ENCODE peak calls at places on chromosome 14, in seven cellular contexts. One of them, this sample, is unnamed.

GRCh38 chr14:100567009-100567876 is 20.0 kb downstream of the BEGAIN start:
- DNase-seq in lower lobe of right lung: no peak
- DNase-seq in astrocyte of the spinal cord: no peak
- DNase-seq in esophagus muscularis mucosa: no peak
- DNase-seq in uterus: no peak
- DNase-seq in CD4-positive, CD25-positive, alpha-beta regulatory T cell: no peak
- DNase-seq in lung: no peak
- DNase-seq in this sample: no peak

GRCh38 chr14:33839193-33840076 is 111.4 kb downstream of the EGLN3 start:
- DNase-seq in lower lobe of right lung: peak; percentile 45
- DNase-seq in astrocyte of the spinal cord: peak; percentile 52
- DNase-seq in esophagus muscularis mucosa: peak; percentile 91
- DNase-seq in uterus: peak; percentile 62
- DNase-seq in CD4-positive, CD25-positive, alpha-beta regulatory T cell: no peak
- DNase-seq in lung: peak; percentile 42
- DNase-seq in this sample: no peak

GRCh38 chr14:100048786-100049185 is 16.4 kb upstream of the EVL start:
- DNase-seq in lower lobe of right lung: no peak
- DNase-seq in astrocyte of the spinal cord: no peak
- DNase-seq in esophagus muscularis mucosa: no peak
- DNase-seq in uterus: no peak
- DNase-seq in CD4-positive, CD25-positive, alpha-beta regulatory T cell: no peak
- DNase-seq in lung: no peak
- DNase-seq in this sample: no peak

GRCh38 chr14:58488550-58488949 is 61.0 kb downstream of the KIAA0586 start:
- DNase-seq in lower lobe of right lung: no peak
- DNase-seq in astrocyte of the spinal cord: peak; percentile 48
- DNase-seq in esophagus muscularis mucosa: no peak
- DNase-seq in uterus: no peak
- DNase-seq in CD4-positive, CD25-positive, alpha-beta regulatory T cell: no peak
- DNase-seq in lung: no peak
- DNase-seq in this sample: peak; percentile 35

GRCh38 chr14:100732766-100733100 is 6.0 kb downstream of the DLK1 start:
- DNase-seq in lower lobe of right lung: no peak
- DNase-seq in astrocyte of the spinal cord: no peak
- DNase-seq in esophagus muscularis mucosa: no peak
- DNase-seq in uterus: no peak
- DNase-seq in CD4-positive, CD25-positive, alpha-beta regulatory T cell: no peak
- DNase-seq in lung: no peak
- DNase-seq in this sample: no peak

GRCh38 chr14:51513933-51514332 is 137.8 kb upstream of the FRMD6 start:
- DNase-seq in lower lobe of right lung: no peak
- DNase-seq in astrocyte of the spinal cord: no peak
- DNase-seq in esophagus muscularis mucosa: no peak
- DNase-seq in uterus: no peak
- DNase-seq in CD4-positive, CD25-positive, alpha-beta regulatory T cell: no peak
- DNase-seq in lung: no peak
- DNase-seq in this sample: no peak

GRCh38 chr14:84804498-84805294 is 725.2 kb upstream of the FLRT2 start:
- DNase-seq in lower lobe of right lung: no peak
- DNase-seq in astrocyte of the spinal cord: no peak
- DNase-seq in esophagus muscularis mucosa: no peak
- DNase-seq in uterus: no peak
- DNase-seq in CD4-positive, CD25-positive, alpha-beta regulatory T cell: no peak
- DNase-seq in lung: no peak
- DNase-seq in this sample: no peak

GRCh38 chr14:24943024-24943423 is 106.9 kb downstream of the STXBP6 start:
- DNase-seq in lower lobe of right lung: no peak
- DNase-seq in astrocyte of the spinal cord: no peak
- DNase-seq in esophagus muscularis mucosa: no peak
- DNase-seq in uterus: peak; percentile 47
- DNase-seq in CD4-positive, CD25-positive, alpha-beta regulatory T cell: no peak
- DNase-seq in lung: no peak
- DNase-seq in this sample: no peak

GRCh38 chr14:36057452-36058142 is 118.9 kb downstream of the PTCSC3 start:
- DNase-seq in lower lobe of right lung: no peak
- DNase-seq in astrocyte of the spinal cord: peak; percentile 21
- DNase-seq in esophagus muscularis mucosa: no peak
- DNase-seq in uterus: no peak
- DNase-seq in CD4-positive, CD25-positive, alpha-beta regulatory T cell: no peak
- DNase-seq in lung: no peak
- DNase-seq in this sample: peak; percentile 55

GRCh38 chr14:102081231-102082080 is 5.4 kb downstream of the HSP90AA1 start:
- DNase-seq in lower lobe of right lung: no peak
- DNase-seq in astrocyte of the spinal cord: no peak
- DNase-seq in esophagus muscularis mucosa: no peak
- DNase-seq in uterus: no peak
- DNase-seq in CD4-positive, CD25-positive, alpha-beta regulatory T cell: no peak
- DNase-seq in lung: no peak
- DNase-seq in this sample: no peak
- H3K4me3 ChIP-seq in lower lobe of right lung: no peak overlapping the region
- H3K4me3 ChIP-seq in astrocyte of the spinal cord: no peak overlapping the region
- H3K4me3 ChIP-seq in esophagus muscularis mucosa: no peak overlapping the region
- H3K4me3 ChIP-seq in uterus: no peak overlapping the region
- H3K4me3 ChIP-seq in CD4-positive, CD25-positive, alpha-beta regulatory T cell: no peak overlapping the region
- H3K4me3 ChIP-seq in lung: no peak overlapping the region
- H3K4me3 ChIP-seq in this sample: no peak overlapping the region

DNA sequence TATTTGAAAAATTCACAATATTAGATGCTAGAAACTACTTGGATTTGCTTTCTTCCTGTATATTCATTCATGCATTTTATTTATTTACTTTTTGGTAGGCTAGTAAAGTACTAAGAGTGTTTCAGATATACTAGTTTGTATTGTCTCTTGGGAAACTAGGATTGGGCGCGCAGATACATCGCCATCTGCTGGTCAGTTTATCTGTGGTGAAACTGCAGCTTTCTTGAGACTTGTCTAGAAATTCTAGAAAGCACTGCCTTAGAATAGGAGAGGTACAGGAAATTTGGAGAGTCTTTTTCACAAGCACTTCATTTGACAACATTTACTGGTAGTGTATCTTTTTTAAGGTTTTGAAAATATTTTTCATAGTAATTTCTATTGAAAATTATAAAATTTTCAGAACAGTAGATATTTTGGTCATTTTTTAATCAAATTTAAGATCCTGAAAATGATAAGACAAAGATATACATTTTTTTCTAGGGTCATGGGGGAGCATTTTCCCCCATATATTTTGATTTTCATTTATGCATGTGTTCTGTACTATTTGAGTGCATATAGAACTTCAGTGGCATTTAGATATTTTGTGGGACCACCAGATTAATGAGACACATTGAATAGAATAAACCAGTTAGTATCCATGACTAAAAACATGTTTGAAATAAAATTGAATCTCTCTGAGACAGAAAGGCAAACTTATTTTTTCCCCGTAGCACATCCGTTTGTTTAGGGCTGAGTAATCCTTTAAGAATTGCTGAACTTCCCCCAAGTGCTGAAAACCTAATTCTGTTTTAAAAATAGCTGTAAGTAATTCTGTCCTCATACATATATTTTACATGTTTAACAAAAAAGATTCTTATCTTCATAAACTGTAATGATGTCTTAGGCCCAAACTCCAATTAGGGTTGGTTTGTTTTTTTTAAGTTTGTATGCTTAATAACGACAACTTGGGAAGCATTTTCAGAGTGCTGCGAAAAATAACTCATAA is 44.5 kb downstream of the SLC38A6 start:
- DNase-seq in lower lobe of right lung: no peak
- DNase-seq in astrocyte of the spinal cord: peak; percentile 82
- DNase-seq in esophagus muscularis mucosa: no peak
- DNase-seq in uterus: peak; percentile 50
- DNase-seq in CD4-positive, CD25-positive, alpha-beta regulatory T cell: peak; percentile 48
- DNase-seq in lung: peak; percentile 45
- DNase-seq in this sample: peak; percentile 29
- H3K4me3 ChIP-seq in lower lobe of right lung: no peak overlapping the region
- H3K4me3 ChIP-seq in astrocyte of the spinal cord: no peak overlapping the region
- H3K4me3 ChIP-seq in esophagus muscularis mucosa: no peak overlapping the region
- H3K4me3 ChIP-seq in uterus: no peak overlapping the region
- H3K4me3 ChIP-seq in CD4-positive, CD25-positive, alpha-beta regulatory T cell: no peak overlapping the region
- H3K4me3 ChIP-seq in lung: no peak overlapping the region
- H3K4me3 ChIP-seq in this sample: no peak overlapping the region

DNA sequence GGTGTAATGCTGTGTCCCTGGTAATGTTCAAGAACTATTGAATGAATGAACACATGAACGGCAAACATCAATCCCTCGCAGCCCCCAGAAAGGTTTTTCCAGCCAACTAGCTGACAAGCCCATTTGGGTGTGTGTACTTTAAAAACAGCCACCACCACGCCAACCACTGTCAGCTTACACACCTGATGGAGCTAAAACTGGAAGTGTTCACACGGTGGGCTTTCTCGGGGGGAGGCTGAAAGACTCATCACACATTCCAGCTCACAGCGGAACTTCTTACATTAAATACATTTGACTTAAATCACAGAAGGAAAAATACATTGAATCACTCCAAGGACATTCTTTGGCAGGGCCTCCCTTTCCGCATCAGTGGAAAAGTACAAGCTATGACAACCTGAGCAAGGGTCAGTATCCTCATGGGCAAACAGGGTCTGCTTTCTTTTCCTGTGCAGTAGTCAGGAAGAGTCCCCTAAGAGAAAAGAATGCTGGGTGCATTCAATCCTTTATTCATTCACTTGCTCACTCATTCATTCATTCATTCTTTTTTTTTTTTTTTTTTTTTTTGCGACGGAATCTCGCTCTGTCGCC is 31.0 kb upstream of the TC2N start:
- DNase-seq in lower lobe of right lung: no peak
- DNase-seq in astrocyte of the spinal cord: peak; percentile 6
- DNase-seq in esophagus muscularis mucosa: no peak
- DNase-seq in uterus: no peak
- DNase-seq in CD4-positive, CD25-positive, alpha-beta regulatory T cell: no peak
- DNase-seq in lung: no peak
- DNase-seq in this sample: no peak
- H3K4me3 ChIP-seq in lower lobe of right lung: no peak overlapping the region
- H3K4me3 ChIP-seq in astrocyte of the spinal cord: no peak overlapping the region
- H3K4me3 ChIP-seq in esophagus muscularis mucosa: no peak overlapping the region
- H3K4me3 ChIP-seq in uterus: no peak overlapping the region
- H3K4me3 ChIP-seq in CD4-positive, CD25-positive, alpha-beta regulatory T cell: no peak overlapping the region
- H3K4me3 ChIP-seq in lung: no peak overlapping the region
- H3K4me3 ChIP-seq in this sample: no peak overlapping the region

GRCh38 chr14:72045885-72046284 is 113.7 kb downstream of the RGS6 start:
- DNase-seq in lower lobe of right lung: no peak
- DNase-seq in astrocyte of the spinal cord: no peak
- DNase-seq in esophagus muscularis mucosa: no peak
- DNase-seq in uterus: no peak
- DNase-seq in CD4-positive, CD25-positive, alpha-beta regulatory T cell: no peak
- DNase-seq in lung: no peak
- DNase-seq in this sample: no peak
- H3K4me3 ChIP-seq in lower lobe of right lung: no peak overlapping the region
- H3K4me3 ChIP-seq in astrocyte of the spinal cord: no peak overlapping the region
- H3K4me3 ChIP-seq in esophagus muscularis mucosa: no peak overlapping the region
- H3K4me3 ChIP-seq in uterus: no peak overlapping the region
- H3K4me3 ChIP-seq in CD4-positive, CD25-positive, alpha-beta regulatory T cell: no peak overlapping the region
- H3K4me3 ChIP-seq in lung: no peak overlapping the region
- H3K4me3 ChIP-seq in this sample: no peak overlapping the region

GRCh38 chr14:94341654-94342333 is 18.7 kb upstream of the SERPINA6 start:
- DNase-seq in lower lobe of right lung: no peak
- DNase-seq in astrocyte of the spinal cord: no peak
- DNase-seq in esophagus muscularis mucosa: no peak
- DNase-seq in uterus: no peak
- DNase-seq in CD4-positive, CD25-positive, alpha-beta regulatory T cell: no peak
- DNase-seq in lung: no peak
- DNase-seq in this sample: no peak
- H3K4me3 ChIP-seq in lower lobe of right lung: no peak overlapping the region
- H3K4me3 ChIP-seq in astrocyte of the spinal cord: no peak overlapping the region
- H3K4me3 ChIP-seq in esophagus muscularis mucosa: no peak overlapping the region
- H3K4me3 ChIP-seq in uterus: no peak overlapping the region
- H3K4me3 ChIP-seq in CD4-positive, CD25-positive, alpha-beta regulatory T cell: no peak overlapping the region
- H3K4me3 ChIP-seq in lung: no peak overlapping the region
- H3K4me3 ChIP-seq in this sample: no peak overlapping the region

DNA sequence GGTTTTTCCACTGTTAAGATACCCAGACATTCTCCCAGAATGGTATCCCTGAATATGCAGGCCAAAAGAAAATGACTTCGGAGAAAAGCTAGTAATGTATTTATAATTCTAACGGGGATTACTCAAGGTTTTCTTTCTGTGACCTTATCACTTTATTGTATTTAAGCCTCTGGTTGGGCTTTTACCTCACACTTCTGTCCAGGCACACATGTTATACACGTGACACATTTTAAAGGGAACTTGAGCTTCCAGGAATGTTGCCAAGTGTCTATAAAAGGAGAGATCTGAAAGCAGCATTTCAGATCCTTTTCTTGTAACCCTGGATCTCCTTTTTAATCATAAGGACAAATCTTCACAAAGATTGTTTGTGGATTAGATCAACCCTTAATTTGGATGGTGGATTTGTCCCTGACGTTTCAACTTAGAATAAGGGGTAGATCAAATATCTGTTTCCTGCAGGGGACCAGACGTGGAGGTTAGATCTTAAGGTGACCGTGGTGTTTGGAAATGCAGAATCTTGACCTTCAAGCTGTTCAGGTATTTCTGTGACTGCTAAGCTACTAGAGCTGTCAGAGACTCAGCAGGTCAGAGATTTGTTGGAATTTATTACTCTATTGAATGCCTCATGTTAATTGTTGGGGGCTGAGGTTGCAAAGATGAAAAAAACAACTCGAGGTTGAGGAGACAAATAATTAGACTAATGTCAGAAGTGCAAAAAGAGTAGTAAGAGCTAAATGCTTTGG is 1.5 kb downstream of the CIPC start:
- DNase-seq in lower lobe of right lung: no peak
- DNase-seq in astrocyte of the spinal cord: peak; percentile 71
- DNase-seq in esophagus muscularis mucosa: no peak
- DNase-seq in uterus: no peak
- DNase-seq in CD4-positive, CD25-positive, alpha-beta regulatory T cell: no peak
- DNase-seq in lung: no peak
- DNase-seq in this sample: no peak
- H3K4me3 ChIP-seq in lower lobe of right lung: peak overlapping the region; percentile 72
- H3K4me3 ChIP-seq in astrocyte of the spinal cord: no peak overlapping the region
- H3K4me3 ChIP-seq in esophagus muscularis mucosa: peak overlapping the region; percentile 96
- H3K4me3 ChIP-seq in uterus: peak overlapping the region; percentile 93
- H3K4me3 ChIP-seq in CD4-positive, CD25-positive, alpha-beta regulatory T cell: peak overlapping the region; percentile 72
- H3K4me3 ChIP-seq in lung: no peak overlapping the region
- H3K4me3 ChIP-seq in this sample: no peak overlapping the region